ENCODE peak calls at places on chromosomes 2 and 18, in five cellular contexts. One of them, this sample, is unnamed.

GRCh38 chr2:127083819-127084503 is 23.0 kb downstream of the BIN1 start:
- DNase-seq in H1: no peak
- DNase-seq in A549: no peak
- DNase-seq in K562: no peak
- DNase-seq in GM12878: no peak
- DNase-seq in this sample: no peak

GRCh38 chr2:98458207-98458606 is 13.5 kb downstream of the INPP4A start:
- DNase-seq in H1: no peak
- DNase-seq in GM12878: no peak
- DNase-seq in A549: no peak
- DNase-seq in K562: no peak
- DNase-seq in this sample: no peak

GRCh38 chr2:33216508-33217182 is 259.8 kb upstream of the RASGRP3 start:
- DNase-seq in K562: no peak
- DNase-seq in H1: no peak
- DNase-seq in A549: no peak
- DNase-seq in GM12878: no peak
- DNase-seq in this sample: no peak

GRCh38 chr2:46365913-46366674 is 68.9 kb downstream of the EPAS1 start:
- DNase-seq in A549: peak
- DNase-seq in K562: peak
- DNase-seq in GM12878: no peak
- DNase-seq in H1: no peak
- DNase-seq in this sample: no peak

GRCh38 chr18:52237551-52237950 is 102.4 kb upstream of the DCC start:
- DNase-seq in K562: no peak
- DNase-seq in A549: no peak
- DNase-seq in H1: no peak
- DNase-seq in GM12878: no peak
- DNase-seq in this sample: no peak

GRCh38 chr2:20589975-20590703 is 60.8 kb downstream of the HS1BP3 start:
- DNase-seq in A549: no peak
- DNase-seq in H1: no peak
- DNase-seq in K562: no peak
- DNase-seq in GM12878: no peak
- DNase-seq in this sample: no peak

GRCh38 chr2:29463181-29463900 is 348.1 kb downstream of the CLIP4 start:
- DNase-seq in A549: no peak
- DNase-seq in H1: no peak
- DNase-seq in GM12878: no peak
- DNase-seq in K562: no peak
- DNase-seq in this sample: no peak

GRCh38 chr18:36186461-36187137 is 698 bp upstream of the MOCOS start:
- DNase-seq in H1: peak
- DNase-seq in A549: no peak
- DNase-seq in GM12878: no peak
- DNase-seq in K562: peak
- DNase-seq in this sample: no peak

GRCh38 chr2:9797086-9797485 is 46.2 kb upstream of the TAF1B start:
- DNase-seq in GM12878: no peak
- DNase-seq in A549: no peak
- DNase-seq in H1: no peak
- DNase-seq in K562: no peak
- DNase-seq in this sample: no peak

GRCh38 chr18:75612491-75612890 is 185.0 kb upstream of the SMIM21 start:
- DNase-seq in H1: no peak
- DNase-seq in GM12878: no peak
- DNase-seq in K562: no peak
- DNase-seq in A549: no peak
- DNase-seq in this sample: no peak

GRCh38 chr2:127479219-127479825 is 47.0 kb downstream of the IWS1 start:
- DNase-seq in A549: peak
- DNase-seq in GM12878: peak
- DNase-seq in K562: no peak
- DNase-seq in H1: no peak
- DNase-seq in this sample: peak

GRCh38 chr2:27566628-27567027 is 16.2 kb upstream of the ZNF512 start:
- DNase-seq in A549: no peak
- DNase-seq in H1: no peak
- DNase-seq in K562: no peak
- DNase-seq in GM12878: no peak
- DNase-seq in this sample: no peak

GRCh38 chr2:28547223-28547860 is 51.5 kb downstream of the PLB1 start:
- DNase-seq in H1: no peak
- DNase-seq in A549: no peak
- DNase-seq in K562: no peak
- DNase-seq in GM12878: no peak
- DNase-seq in this sample: no peak

GRCh38 chr18:6994719-6995430 is 122.7 kb downstream of the LAMA1 start:
- DNase-seq in K562: no peak
- DNase-seq in A549: no peak
- DNase-seq in GM12878: no peak
- DNase-seq in H1: no peak
- DNase-seq in this sample: no peak

GRCh38 chr2:200377774-200378336 is 71.4 kb downstream of the SPATS2L start:
- DNase-seq in H1: no peak
- DNase-seq in GM12878: no peak
- DNase-seq in K562: peak
- DNase-seq in A549: no peak
- DNase-seq in this sample: peak

GRCh38 chr2:239570216-239570925 is 169.6 kb upstream of the HDAC4 start:
- DNase-seq in H1: no peak
- DNase-seq in GM12878: no peak
- DNase-seq in K562: no peak
- DNase-seq in A549: no peak
- DNase-seq in this sample: no peak

GRCh38 chr18:63683152-63683551 is 19.6 kb upstream of the SERPINB11 start:
- DNase-seq in GM12878: no peak
- DNase-seq in K562: no peak
- DNase-seq in H1: no peak
- DNase-seq in A549: peak
- DNase-seq in this sample: no peak
- TF ChIP-seq CEBPB in GM12878: no peak
- TF ChIP-seq CEBPB in K562: no peak
- TF ChIP-seq CEBPB in H1: peak
- TF ChIP-seq CEBPB in A549: peak
- TF ChIP-seq CEBPB in this sample: no peak

DNA sequence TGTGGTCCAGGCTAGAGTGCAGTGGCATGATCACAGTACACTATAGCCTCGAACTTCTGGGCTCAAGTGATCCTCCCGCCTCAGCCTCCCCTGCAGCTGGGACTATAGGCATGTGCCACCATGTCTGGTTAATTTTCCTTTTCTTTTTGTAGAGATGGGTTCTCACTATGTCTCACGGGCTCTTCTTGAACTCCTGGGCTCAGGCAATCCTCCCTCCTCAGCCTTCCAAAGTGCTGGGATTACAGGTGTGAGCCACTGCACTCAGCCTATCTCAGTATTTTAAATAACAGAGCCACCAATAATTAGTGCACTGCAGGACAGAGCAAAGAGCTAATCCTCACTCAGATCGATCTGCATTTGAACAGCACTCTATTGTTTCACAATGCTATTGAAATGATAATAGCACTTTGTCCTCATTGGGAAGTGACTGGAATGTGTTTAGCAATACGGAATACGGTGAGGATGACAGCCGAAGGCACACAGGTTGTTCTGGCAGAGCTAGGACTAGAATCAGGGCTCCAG is 335.9 kb downstream of the DLGAP1 start:
- DNase-seq in A549: no peak
- DNase-seq in K562: no peak
- DNase-seq in H1: no peak
- DNase-seq in GM12878: no peak
- DNase-seq in this sample: no peak
- TF ChIP-seq MAX in A549: no peak
- TF ChIP-seq MAX in K562: no peak
- TF ChIP-seq MAX in H1: no peak
- TF ChIP-seq MAX in GM12878: no peak
- TF ChIP-seq MAX in this sample: no peak

DNA sequence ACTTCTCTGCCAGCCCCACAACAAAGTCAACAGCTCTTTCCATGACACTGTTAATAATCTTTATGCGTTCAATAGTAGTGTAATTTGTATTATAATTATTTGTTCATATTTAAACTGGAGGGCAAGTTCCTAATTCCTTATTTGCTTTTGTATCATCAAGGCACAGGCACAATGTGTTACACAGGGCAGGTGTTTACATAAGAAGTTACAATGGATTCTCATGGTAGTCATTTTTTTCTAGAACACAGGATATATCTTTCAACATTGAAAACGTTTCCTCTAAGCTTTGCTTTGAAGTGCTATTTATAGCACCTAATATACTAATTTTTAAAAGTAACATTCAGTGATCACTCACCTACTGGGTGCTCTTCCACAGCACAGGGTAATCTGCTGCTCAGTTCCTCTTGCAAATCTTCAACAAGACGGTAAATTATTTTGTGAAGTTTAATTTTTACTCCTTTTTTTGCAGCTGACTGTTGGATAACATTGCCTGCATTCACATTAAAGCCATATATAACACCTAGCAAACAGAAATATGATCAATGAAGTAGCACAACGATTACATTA is 7.3 kb downstream of the RPS27A start:
- DNase-seq in A549: no peak
- DNase-seq in H1: no peak
- DNase-seq in GM12878: no peak
- DNase-seq in K562: no peak
- DNase-seq in this sample: no peak
- TF ChIP-seq CEBPB in A549: no peak
- TF ChIP-seq CEBPB in H1: no peak
- TF ChIP-seq CEBPB in GM12878: no peak
- TF ChIP-seq CEBPB in K562: no peak
- TF ChIP-seq CEBPB in this sample: no peak

GRCh38 chr2:238286551-238286950 is 1.9 kb downstream of the PER2 start:
- DNase-seq in A549: no peak
- DNase-seq in K562: no peak
- DNase-seq in GM12878: no peak
- DNase-seq in H1: no peak
- DNase-seq in this sample: no peak
- TF ChIP-seq MAX in A549: no peak
- TF ChIP-seq MAX in K562: no peak
- TF ChIP-seq MAX in GM12878: no peak
- TF ChIP-seq MAX in H1: no peak
- TF ChIP-seq MAX in this sample: no peak

This sample was measured in HCT116.